ENCODE peak calls at places on chromosome 16, in four cellular contexts. D is stimulated activated CD8-positive, alpha-beta memory T cell treated with anti-CD3 and anti-CD28 coated beads, Interleukin-2, amount 100 ng/mL, for 1 hour; H is HS-5; J is right atrium auricular region. P is an unnamed sample.

GRCh38 chr16:58324792-58325191 is 30.0 kb upstream of the PRSS54 start:
- DNase-seq in D (no peak), H (no peak), J (no peak), P (no peak)

GRCh38 chr16:14509055-14509454 is 121.0 kb downstream of the PARN start:
- DNase-seq in D (no peak), J (no peak), H (no peak), P (no peak)

GRCh38 chr16:31177136-31177535 is 2.8 kb upstream of the FUS start:
- DNase-seq in J (no peak), H (no peak), D (no peak), P (peak; percentile 29)

GRCh38 chr16:31480851-31481250 is 2.1 kb upstream of the SLC5A2 start:
- DNase-seq in J (no peak), D (no peak), H (no peak), P (no peak)

GRCh38 chr16:14386115-14386514 is 243.9 kb downstream of the PARN start:
- DNase-seq in D (no peak), J (no peak), H (no peak), P (no peak)

GRCh38 chr16:5381481-5381880 is 283.9 kb upstream of the EEF2KMT start:
- DNase-seq in D (no peak), H (no peak), J (no peak), P (no peak)

GRCh38 chr16:85132456-85133289 is 20.4 kb upstream of the CIBAR2 start:
- DNase-seq in D (no peak), J (no peak), H (no peak), P (no peak)

GRCh38 chr16:84928679-84929420 is 82.5 kb downstream of the ZDHHC7 start:
- DNase-seq in J (peak; percentile 92), D (no peak), H (no peak), P (no peak)

GRCh38 chr16:23957287-23957686 is 121.5 kb downstream of the PRKCB start:
- DNase-seq in J (no peak), D (no peak), H (no peak), P (no peak)

GRCh38 chr16:58082381-58082780 is 46.8 kb downstream of the CFAP20 start:
- DNase-seq in D (no peak), H (no peak), J (no peak), P (no peak)

GRCh38 chr16:67563708-67564468 is 1.6 kb downstream of the CTCF start:
- DNase-seq in H (no peak), J (no peak), D (no peak), P (peak; percentile 33)

GRCh38 chr16:75116081-75116910 is at the start of gene LDHD:
- DNase-seq in J (peak; percentile 90), D (no peak), H (no peak), P (no peak)

GRCh38 chr16:24943471-24943870 is 71.7 kb downstream of the ARHGAP17 start:
- DNase-seq in D (no peak), J (peak; percentile 32), H (no peak), P (no peak)

GRCh38 chr16:57186630-57187507 is 740 bp downstream of the RSPRY1 start:
- DNase-seq in J (no peak), D (no peak), H (no peak), P (no peak)

GRCh38 chr16:5490499-5490898 is 392.9 kb upstream of the EEF2KMT start:
- DNase-seq in H (no peak), J (no peak), D (no peak), P (no peak)

GRCh38 chr16:68230176-68230571 is 5.8 kb downstream of the ESRP2 start:
- DNase-seq in H (no peak), D (no peak), J (no peak), P (no peak)

GRCh38 chr16:74844041-74844826 is 69.6 kb upstream of the FA2H start:
- DNase-seq in D (no peak), J (no peak), H (peak; percentile 23), P (no peak)

GRCh38 chr16:11258553-11259287 is 2.7 kb upstream of the SOCS1 start:
- DNase-seq in D (no peak), H (no peak), J (peak; percentile 67), P (no peak)

GRCh38 chr16:67968440-67969285 is at the start of gene SLC12A4:
- DNase-seq in J (peak; percentile 85), H (no peak), D (peak; percentile 63), P (no peak)

GRCh38 chr16:67783353-67783725 is 23.0 kb downstream of the RANBP10 start:
- DNase-seq in H (no peak), D (no peak), J (no peak), P (no peak)

GRCh38 chr16:30421010-30421409 is 8.8 kb downstream of the DCTPP1 start:
- DNase-seq in H (no peak), D (no peak), J (no peak), P (no peak)

GRCh38 chr16:50902457-50902856 is 160.6 kb downstream of the CYLD start:
- DNase-seq in H (no peak), D (no peak), J (no peak), P (no peak)

GRCh38 chr16:66103245-66103644 is 263.2 kb upstream of the CDH5 start:
- DNase-seq in H (no peak), J (no peak), D (no peak), P (no peak)

GRCh38 chr16:28534542-28535373 is 4.0 kb downstream of the NUPR1 start:
- DNase-seq in J (peak; percentile 87), D (no peak), H (no peak), P (peak; percentile 31)

GRCh38 chr16:88192601-88193000 is 190.2 kb upstream of the ZNF469 start:
- DNase-seq in J (no peak), H (no peak), D (no peak), P (no peak)

GRCh38 chr16:71609066-71609465 is 16.9 kb upstream of the MARVELD3 start:
- DNase-seq in D (no peak), J (no peak), H (no peak), P (no peak)

GRCh38 chr16:27475561-27475960 is 73.6 kb downstream of the IL21R start:
- DNase-seq in J (no peak), H (peak; percentile 74), D (no peak), P (peak; percentile 44)

GRCh38 chr16:19001788-19002187 is 18.1 kb downstream of the TMC7 start:
- DNase-seq in H (peak; percentile 57), D (no peak), J (no peak), P (peak; percentile 72)

GRCh38 chr16:67336646-67337045 is 10.0 kb downstream of the LRRC36 start:
- DNase-seq in D (no peak), J (no peak), H (no peak), P (no peak)

P was measured in HFF-Myc.